ENCODE peak calls at places on chromosomes 13 and 19, in six cellular contexts. T, G, E, K, P and A are unnamed samples.
A peak's percentile ranks its signal among the peaks of the same experiment; 100 is the strongest.

GRCh38 chr13:99978781-99979452 is 2.7 kb upstream of the ZIC2 start:
- DNase-seq in E (no peak), P (no peak), G (no peak), T (no peak), K (no peak), A (no peak)

GRCh38 chr19:42184401-42184861 is 33.0 kb downstream of the DEDD2 start:
- DNase-seq in G (peak; percentile 49), T (peak; percentile 64), E (peak; percentile 81), P (peak; percentile 78), K (no peak), A (peak; percentile 95)

GRCh38 chr19:13932911-13933393 is 5.3 kb downstream of the PODNL1 start:
- DNase-seq in P (no peak), G (no peak), T (no peak), E (no peak), K (no peak), A (no peak)

GRCh38 chr19:29687244-29687896 is 22.1 kb downstream of the PLEKHF1 start:
- DNase-seq in P (no peak), G (peak; percentile 97), T (no peak), K (no peak), E (peak; percentile 98), A (peak; percentile 99)

GRCh38 chr13:75294110-75294509 is 187.9 kb downstream of the TBC1D4 start:
- DNase-seq in T (no peak), E (no peak), G (no peak), P (no peak), K (no peak), A (no peak)

GRCh38 chr13:81396172-81396571 is 1055.2 kb upstream of the SPRY2 start:
- DNase-seq in P (no peak), G (no peak), K (no peak), E (no peak), T (no peak), A (no peak)

GRCh38 chr19:39059302-39059701 is 24.9 kb upstream of the ACP7 start:
- DNase-seq in E (no peak), K (no peak), P (no peak), G (no peak), T (no peak), A (no peak)

GRCh38 chr13:41356788-41357187 is 45.7 kb downstream of the NAA16 start:
- DNase-seq in G (no peak), K (no peak), E (no peak), T (no peak), P (no peak), A (no peak)

GRCh38 chr19:39093761-39094160 is 9.6 kb downstream of the ACP7 start:
- DNase-seq in T (no peak), P (no peak), K (no peak), G (no peak), E (peak; percentile 79), A (peak; percentile 85)

GRCh38 chr13:60944016-60944415 is 471.6 kb downstream of the PCDH20 start:
- DNase-seq in K (no peak), P (no peak), G (no peak), E (no peak), T (no peak), A (no peak)

GRCh38 chr19:15294591-15294990 is 37.7 kb downstream of the BRD4 start:
- DNase-seq in E (no peak), G (no peak), K (no peak), T (no peak), P (peak; percentile 76), A (peak; percentile 57)

GRCh38 chr19:45402469-45403070 is 2.3 kb downstream of the PPP1R13L start:
- DNase-seq in E (no peak), K (no peak), T (no peak), P (peak; percentile 50), G (no peak), A (no peak)

GRCh38 chr19:1751367-1752008 is 1.8 kb upstream of the ONECUT3 start:
- DNase-seq in E (no peak), K (no peak), T (no peak), G (no peak), P (no peak), A (no peak)

GRCh38 chr19:2226840-2227360 is 9.2 kb downstream of the PLEKHJ1 start:
- DNase-seq in E (no peak), P (no peak), T (no peak), G (no peak), K (no peak), A (no peak)

GRCh38 chr13:111382877-111383276 is 62.4 kb downstream of the TEX29 start:
- DNase-seq in P (peak; percentile 16), E (no peak), K (no peak), G (no peak), T (no peak), A (no peak)

GRCh38 chr13:20848944-20849343 is 53.6 kb downstream of the XPO4 start:
- DNase-seq in K (peak; percentile 56), T (no peak), G (no peak), P (no peak), E (peak; percentile 31), A (peak; percentile 76)

GRCh38 chr19:3028305-3029069 is 593 bp downstream of the TLE2 start:
- DNase-seq in P (no peak), T (no peak), K (no peak), G (no peak), E (no peak), A (no peak)

GRCh38 chr19:18603958-18604819 is 2.4 kb downstream of the CRLF1 start:
- DNase-seq in G (no peak), T (no peak), E (no peak), K (no peak), P (no peak), A (no peak)

GRCh38 chr19:39083983-39084731 is at the start of gene ACP7:
- DNase-seq in K (no peak), G (no peak), T (no peak), P (no peak), E (no peak), A (no peak)

GRCh38 chr13:30739646-30740642 is 4.6 kb downstream of the ALOX5AP start:
- DNase-seq in T (peak; percentile 52), E (peak; percentile 95), P (no peak), K (no peak), G (peak; percentile 65), A (peak; percentile 92)

GRCh38 chr19:17748884-17749638 is 2.2 kb upstream of the FCHO1 start:
- DNase-seq in P (no peak), E (no peak), G (no peak), K (no peak), T (no peak), A (no peak)

GRCh38 chr19:18768046-18768771 is 22.9 kb downstream of the COMP start:
- DNase-seq in K (no peak), E (no peak), T (no peak), P (no peak), G (no peak), A (no peak)

DNA sequence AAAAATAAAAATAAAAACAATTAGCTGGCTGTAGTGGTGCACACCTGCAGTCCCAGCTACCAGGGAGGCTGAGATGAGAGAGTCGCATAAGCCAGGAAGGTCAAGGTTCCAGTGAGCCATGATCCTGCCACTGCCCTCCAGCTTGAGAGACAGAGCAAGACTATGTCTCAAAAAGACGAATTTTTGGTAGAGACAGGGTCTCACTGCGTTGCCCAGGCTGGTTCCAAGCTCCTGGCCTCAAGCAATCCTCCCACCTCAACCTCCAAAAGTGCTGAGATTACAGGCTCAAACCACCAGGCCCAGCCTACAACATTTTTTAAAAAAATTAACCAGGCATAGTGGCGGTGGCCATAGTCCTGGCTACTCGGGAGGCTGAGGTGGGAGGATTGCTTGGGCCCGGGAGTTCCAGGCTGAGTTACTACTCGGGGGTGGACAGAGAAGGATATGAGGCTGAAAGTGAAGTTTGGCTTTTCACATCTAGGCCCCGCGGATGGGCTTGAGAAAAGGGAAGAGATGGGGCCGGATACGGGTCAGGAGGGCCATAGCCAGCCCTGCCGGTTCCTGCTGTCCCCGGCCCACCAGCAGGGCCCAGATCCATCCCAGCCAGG is 10.2 kb downstream of the NDUFA11 start:
- DNase-seq in T (no peak), G (no peak), K (no peak), E (no peak), P (no peak), A (no peak)
- TF ChIP-seq CTCF in T (no peak), G (no peak), K (no peak), E (no peak), P (no peak), A (no peak)

DNA sequence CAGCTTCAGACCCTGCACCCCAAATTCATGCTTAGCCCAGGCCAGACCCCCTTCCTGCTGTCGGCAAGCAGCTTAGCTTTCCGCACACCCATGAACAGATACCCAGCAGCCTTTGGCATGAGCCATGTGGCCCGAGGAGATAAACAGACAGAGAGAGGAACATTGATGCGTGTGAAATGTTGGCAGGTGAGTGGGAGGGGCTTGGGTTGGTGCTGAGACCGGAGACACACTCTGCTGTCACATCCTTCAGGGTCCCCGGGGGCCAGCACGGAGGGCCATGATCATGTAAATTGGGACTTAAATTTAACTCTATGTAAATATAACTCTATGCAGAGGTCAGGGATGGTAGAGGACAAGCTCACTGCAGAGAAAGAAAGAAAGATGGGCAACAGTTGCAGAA is 1.5 kb downstream of the CD22 start:
- DNase-seq in K (no peak), P (no peak), G (no peak), E (no peak), T (no peak), A (no peak)
- H3K4me3 ChIP-seq in K (no peak overlapping the region), P (no peak overlapping the region), G (no peak overlapping the region), E (no peak overlapping the region), T (no peak overlapping the region), A (no peak overlapping the region)

DNA sequence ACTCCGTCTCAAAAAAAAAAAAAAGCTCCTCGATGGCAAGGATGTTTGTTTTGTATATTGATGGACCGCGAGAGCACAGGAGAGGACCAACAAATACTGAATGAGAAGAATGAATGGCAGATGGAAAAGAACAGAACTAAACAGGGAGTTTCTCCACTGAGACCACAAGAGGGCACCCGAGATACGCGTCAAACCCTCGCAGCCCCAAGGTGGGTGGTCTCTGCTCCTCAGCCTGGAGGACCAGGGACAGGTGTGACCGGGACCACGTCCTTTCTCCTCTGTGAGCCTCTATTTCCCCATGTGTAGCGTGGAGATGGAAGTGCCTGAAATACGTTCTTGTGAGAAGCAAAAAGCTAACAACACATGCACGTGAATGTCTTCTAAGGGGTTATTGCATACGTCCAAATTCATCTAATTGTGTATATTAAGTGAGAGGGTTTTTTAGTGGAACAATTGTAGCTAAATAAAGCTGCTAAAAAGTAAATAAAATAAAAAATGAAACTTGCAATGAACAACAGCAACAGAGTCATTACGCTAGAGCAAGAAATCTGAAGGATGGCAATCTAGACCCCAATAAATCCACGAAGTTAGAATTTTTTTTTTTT is 8.3 kb upstream of the CDC42EP5 start:
- DNase-seq in E (peak; percentile 33), G (no peak), K (no peak), P (no peak), T (peak; percentile 32), A (peak; percentile 45)
- TF ChIP-seq CTCF in E (peak; percentile 60), G (peak; percentile 78), K (peak; percentile 71), P (peak; percentile 70), T (peak; percentile 70), A (peak; percentile 79)

GRCh38 chr19:8324186-8325050 is 3.1 kb downstream of the RPS28 start:
- DNase-seq in K (no peak), E (no peak), P (peak; percentile 71), T (no peak), G (no peak), A (no peak)

GRCh38 chr19:8325454-8325853 is 4.2 kb downstream of the RPS28 start:
- DNase-seq in T (no peak), P (no peak), K (no peak), G (no peak), E (no peak), A (no peak)

GRCh38 chr19:8322638-8322997 is 1.3 kb downstream of the RPS28 start:
- DNase-seq in G (no peak), P (no peak), E (no peak), K (no peak), T (no peak), A (no peak)

GRCh38 chr19:8321760-8322637 is 703 bp downstream of the RPS28 start:
- DNase-seq in G (no peak), E (no peak), K (no peak), P (no peak), T (no peak), A (no peak)

GRCh38 chr19:8323781-8324185 is 2.5 kb downstream of the RPS28 start:
- DNase-seq in T (no peak), G (no peak), P (no peak), K (no peak), E (no peak), A (no peak)
- H3K4me3 ChIP-seq in T (no peak overlapping the region), G (no peak overlapping the region), P (no peak overlapping the region), K (no peak overlapping the region), E (no peak overlapping the region), A (no peak overlapping the region)